ENCODE peak calls at places on chromosome 16, in eight cellular contexts. One of them, this sample, is unnamed.

GRCh38 chr16:47660540-47660939 is 199.4 kb downstream of the PHKB start:
- DNase-seq in gastrocnemius medialis: no peak
- DNase-seq in EH: no peak
- DNase-seq in HT-29: no peak
- DNase-seq in GM20000: no peak
- DNase-seq in B cell: no peak
- DNase-seq in substantia nigra: no peak
- DNase-seq in BJ: no peak
- DNase-seq in this sample: no peak

GRCh38 chr16:1626327-1626726 is 14.2 kb downstream of the CRAMP1 start:
- DNase-seq in BJ: no peak
- DNase-seq in gastrocnemius medialis: no peak
- DNase-seq in EH: no peak
- DNase-seq in B cell: no peak
- DNase-seq in HT-29: no peak
- DNase-seq in substantia nigra: no peak
- DNase-seq in GM20000: no peak
- DNase-seq in this sample: no peak

GRCh38 chr16:1929105-1929504 is 10.9 kb upstream of the HS3ST6 start:
- DNase-seq in B cell: no peak
- DNase-seq in substantia nigra: no peak
- DNase-seq in gastrocnemius medialis: no peak
- DNase-seq in BJ: no peak
- DNase-seq in GM20000: peak
- DNase-seq in HT-29: peak
- DNase-seq in EH: peak
- DNase-seq in this sample: no peak

GRCh38 chr16:89779231-89779912 is 37.1 kb downstream of the FANCA start:
- DNase-seq in B cell: no peak
- DNase-seq in EH: no peak
- DNase-seq in substantia nigra: no peak
- DNase-seq in GM20000: no peak
- DNase-seq in HT-29: no peak
- DNase-seq in BJ: no peak
- DNase-seq in gastrocnemius medialis: no peak
- DNase-seq in this sample: no peak

GRCh38 chr16:79307214-79307613 is 293.3 kb downstream of the MAF start:
- DNase-seq in BJ: no peak
- DNase-seq in HT-29: no peak
- DNase-seq in substantia nigra: peak
- DNase-seq in EH: no peak
- DNase-seq in GM20000: no peak
- DNase-seq in B cell: no peak
- DNase-seq in gastrocnemius medialis: peak
- DNase-seq in this sample: no peak

GRCh38 chr16:65601781-65602180 is 479.9 kb upstream of the CDH11 start:
- DNase-seq in BJ: no peak
- DNase-seq in B cell: no peak
- DNase-seq in EH: peak
- DNase-seq in HT-29: no peak
- DNase-seq in gastrocnemius medialis: no peak
- DNase-seq in GM20000: no peak
- DNase-seq in substantia nigra: no peak
- DNase-seq in this sample: no peak

GRCh38 chr16:70577256-70577698 is 53.7 kb downstream of the SF3B3 start:
- DNase-seq in BJ: no peak
- DNase-seq in substantia nigra: no peak
- DNase-seq in gastrocnemius medialis: peak
- DNase-seq in B cell: no peak
- DNase-seq in EH: peak
- DNase-seq in HT-29: peak
- DNase-seq in GM20000: no peak
- DNase-seq in this sample: no peak

GRCh38 chr16:80466024-80466986 is 74.5 kb upstream of the DYNLRB2 start:
- DNase-seq in EH: peak
- DNase-seq in substantia nigra: peak
- DNase-seq in HT-29: peak
- DNase-seq in gastrocnemius medialis: peak
- DNase-seq in BJ: no peak
- DNase-seq in GM20000: peak
- DNase-seq in B cell: peak
- DNase-seq in this sample: peak

GRCh38 chr16:30602595-30603277 is 7.5 kb downstream of the ZNF689 start:
- DNase-seq in HT-29: no peak
- DNase-seq in gastrocnemius medialis: no peak
- DNase-seq in B cell: no peak
- DNase-seq in GM20000: no peak
- DNase-seq in substantia nigra: no peak
- DNase-seq in EH: no peak
- DNase-seq in BJ: no peak
- DNase-seq in this sample: no peak

GRCh38 chr16:346587-346986 is 5.9 kb downstream of the AXIN1 start:
- DNase-seq in HT-29: no peak
- DNase-seq in B cell: no peak
- DNase-seq in GM20000: no peak
- DNase-seq in gastrocnemius medialis: no peak
- DNase-seq in EH: peak
- DNase-seq in substantia nigra: no peak
- DNase-seq in BJ: no peak
- DNase-seq in this sample: no peak

GRCh38 chr16:76345093-76345735 is 68.0 kb downstream of the CNTNAP4 start:
- DNase-seq in BJ: no peak
- DNase-seq in GM20000: no peak
- DNase-seq in B cell: no peak
- DNase-seq in HT-29: no peak
- DNase-seq in EH: no peak
- DNase-seq in substantia nigra: no peak
- DNase-seq in gastrocnemius medialis: peak
- DNase-seq in this sample: no peak

GRCh38 chr16:76661691-76662090 is 384.5 kb downstream of the CNTNAP4 start:
- DNase-seq in gastrocnemius medialis: no peak
- DNase-seq in B cell: no peak
- DNase-seq in EH: no peak
- DNase-seq in HT-29: no peak
- DNase-seq in substantia nigra: no peak
- DNase-seq in GM20000: no peak
- DNase-seq in BJ: no peak
- DNase-seq in this sample: no peak

GRCh38 chr16:62549875-62550274 is 513.6 kb upstream of the CDH8 start:
- DNase-seq in EH: no peak
- DNase-seq in GM20000: no peak
- DNase-seq in gastrocnemius medialis: no peak
- DNase-seq in B cell: no peak
- DNase-seq in substantia nigra: no peak
- DNase-seq in HT-29: no peak
- DNase-seq in BJ: no peak
- DNase-seq in this sample: no peak

GRCh38 chr16:27817038-27817437 is 246.5 kb downstream of the GSG1L start:
- DNase-seq in B cell: no peak
- DNase-seq in GM20000: no peak
- DNase-seq in HT-29: no peak
- DNase-seq in BJ: no peak
- DNase-seq in substantia nigra: no peak
- DNase-seq in EH: no peak
- DNase-seq in gastrocnemius medialis: no peak
- DNase-seq in this sample: no peak

GRCh38 chr16:67526149-67526732 is 2.4 kb upstream of the RIPOR1 start:
- DNase-seq in GM20000: no peak
- DNase-seq in BJ: no peak
- DNase-seq in HT-29: no peak
- DNase-seq in B cell: no peak
- DNase-seq in gastrocnemius medialis: no peak
- DNase-seq in EH: no peak
- DNase-seq in substantia nigra: no peak
- DNase-seq in this sample: no peak

GRCh38 chr16:31190818-31191444 is 11.0 kb downstream of the FUS start:
- DNase-seq in substantia nigra: no peak
- DNase-seq in HT-29: no peak
- DNase-seq in GM20000: no peak
- DNase-seq in gastrocnemius medialis: no peak
- DNase-seq in B cell: no peak
- DNase-seq in EH: no peak
- DNase-seq in BJ: no peak
- DNase-seq in this sample: no peak

GRCh38 chr16:47886631-47887415 is 269.0 kb downstream of the ABCC12 start:
- DNase-seq in EH: peak
- DNase-seq in substantia nigra: no peak
- DNase-seq in gastrocnemius medialis: no peak
- DNase-seq in HT-29: no peak
- DNase-seq in B cell: no peak
- DNase-seq in BJ: no peak
- DNase-seq in GM20000: no peak
- DNase-seq in this sample: no peak